ENCODE peak calls at places on chromosomes 11 and 22, in ten cellular contexts. R is GM03348; Y is amniotic stem cell; N is right lobe of liver; L is AG04449; U is stimulated activated naive CD8-positive, alpha-beta T cell treated with anti-CD3 and anti-CD28 coated beads, Interleukin-15, Interleukin-2, amounts not matched to agents 100 U/mL and 50 U/mL, for 24 hours; K is tibial nerve; P is neural progenitor cell; E is breast epithelium; C is NCI-H526 treated with DMSO at 0.1 percent for 48 hours. Q is an unnamed sample.

GRCh38 chr22:40040927-40041326 is 46.2 kb downstream of the FAM83F start:
- DNase-seq in N (no peak), C (no peak), E (no peak), Y (no peak), U (no peak), R (no peak), L (no peak), K (peak), P (no peak), Q (peak)

GRCh38 chr11:113885897-113886296 is 10.5 kb upstream of the USP28 start:
- DNase-seq in P (no peak), Y (no peak), U (no peak), N (no peak), R (no peak), E (no peak), K (no peak), C (peak), L (no peak), Q (no peak)

GRCh38 chr22:19479358-19480172 is at the start of gene CDC45:
- DNase-seq in N (peak), K (peak), Y (peak), L (peak), C (peak), U (peak), E (peak), P (peak), R (peak), Q (peak)

GRCh38 chr11:107856180-107856980 is 2.2 kb downstream of the SLC35F2 start:
- DNase-seq in P (no peak), K (no peak), E (no peak), R (no peak), Y (no peak), U (no peak), L (no peak), N (no peak), C (no peak), Q (no peak)

GRCh38 chr22:41862530-41863266 is 29.8 kb downstream of the SREBF2 start:
- DNase-seq in Y (no peak), K (no peak), N (no peak), C (no peak), E (no peak), L (no peak), U (peak), P (no peak), R (peak), Q (no peak)

GRCh38 chr22:47111626-47112373 is 349.4 kb downstream of the TBC1D22A start:
- DNase-seq in K (no peak), Y (no peak), N (no peak), U (no peak), R (no peak), P (no peak), L (no peak), C (no peak), E (no peak), Q (no peak)

GRCh38 chr11:119854521-119854920 is 125.5 kb upstream of the NECTIN1 start:
- DNase-seq in K (no peak), Y (no peak), L (no peak), P (no peak), C (peak), N (no peak), R (no peak), E (no peak), U (no peak), Q (no peak)

GRCh38 chr11:125372911-125373310 is 123.2 kb downstream of the FEZ1 start:
- DNase-seq in L (no peak), U (no peak), E (no peak), R (no peak), C (no peak), Y (no peak), P (no peak), N (no peak), K (no peak), Q (no peak)

GRCh38 chr11:1350086-1350725 is 39.5 kb upstream of the BRSK2 start:
- DNase-seq in P (no peak), N (no peak), L (no peak), K (no peak), C (no peak), Y (no peak), R (no peak), E (no peak), U (no peak), Q (no peak)

GRCh38 chr11:79404325-79404724 is 36.5 kb downstream of the TENM4 start:
- DNase-seq in L (no peak), Y (no peak), N (no peak), R (no peak), C (no peak), P (no peak), E (no peak), U (no peak), K (no peak), Q (no peak)

GRCh38 chr11:68798221-68798813 is 43.4 kb downstream of the CPT1A start:
- DNase-seq in N (peak), E (no peak), R (peak), U (peak), L (no peak), P (peak), K (no peak), C (no peak), Y (no peak), Q (peak)

GRCh38 chr11:3056296-3057068 is 741 bp downstream of the CARS1 start:
- DNase-seq in U (peak), P (peak), E (no peak), L (no peak), K (no peak), N (peak), C (no peak), R (peak), Y (no peak), Q (peak)

GRCh38 chr11:100827934-100828661 is 141.0 kb downstream of the ARHGAP42 start:
- DNase-seq in Y (no peak), K (no peak), U (no peak), R (no peak), E (no peak), C (peak), L (peak), P (peak), N (no peak), Q (peak)

GRCh38 chr11:75280227-75280671 is 39.7 kb downstream of the TPBGL start:
- DNase-seq in R (peak), E (peak), K (peak), Y (peak), U (peak), N (peak), C (peak), P (peak), L (no peak), Q (peak)

GRCh38 chr22:46774456-46775363 is 12.3 kb downstream of the TBC1D22A start:
- DNase-seq in L (no peak), E (no peak), P (no peak), C (no peak), R (no peak), Y (no peak), U (peak), K (no peak), N (no peak), Q (no peak)

GRCh38 chr22:48042621-48043395 is 1280.4 kb downstream of the TBC1D22A start:
- DNase-seq in Y (no peak), U (no peak), L (no peak), P (no peak), E (no peak), C (no peak), N (no peak), K (no peak), R (no peak), Q (no peak)

GRCh38 chr11:44977493-44977984 is 26.9 kb upstream of the TP53I11 start:
- DNase-seq in C (peak), U (no peak), Y (no peak), P (peak), E (no peak), K (no peak), N (no peak), R (no peak), L (no peak), Q (peak)

GRCh38 chr22:50282361-50283144 is 12.4 kb upstream of the MAPK11 start:
- DNase-seq in C (no peak), Y (no peak), E (peak), L (no peak), U (no peak), P (no peak), R (peak), N (no peak), K (no peak), Q (no peak)

GRCh38 chr11:123438191-123438627 is 8.1 kb downstream of the GRAMD1B start:
- DNase-seq in U (no peak), P (peak), L (no peak), Y (no peak), C (no peak), E (no peak), R (peak), K (no peak), N (no peak), Q (peak)

GRCh38 chr11:19730373-19730772 is 17.7 kb downstream of the NAV2 start:
- DNase-seq in Y (no peak), L (no peak), P (no peak), K (no peak), E (no peak), N (no peak), R (no peak), U (no peak), C (no peak), Q (no peak)

Q was measured in SJCRH30.